ENCODE peak calls at places on chromosomes 1 and 21, in six cellular contexts. Y, Z, X, P, G and Q are unnamed samples.

GRCh38 chr1:220342853-220343252 is 70.6 kb upstream of the RAB3GAP2 start:
- DNase-seq in Y (no peak), Z (no peak), X (no peak), P (no peak), G (no peak), Q (no peak)

GRCh38 chr1:78624035-78624434 is 3.8 kb downstream of the IFI44L start:
- DNase-seq in Y (no peak), Z (no peak), X (no peak), P (no peak), G (peak; percentile 12), Q (no peak)

GRCh38 chr21:26752849-26753248 is 92.4 kb downstream of the ADAMTS1 start:
- DNase-seq in Y (no peak), Z (no peak), X (no peak), P (no peak), G (no peak), Q (no peak)

GRCh38 chr1:36160388-36160948 is 4.5 kb downstream of the MAP7D1 start:
- DNase-seq in Y (no peak), Z (no peak), X (no peak), P (no peak), G (no peak), Q (no peak)

GRCh38 chr1:240803151-240803550 is 191.2 kb upstream of the GREM2 start:
- DNase-seq in Y (no peak), Z (no peak), X (peak; percentile 61), P (no peak), G (no peak), Q (no peak)

GRCh38 chr1:91803847-91804545 is 82.0 kb downstream of the TGFBR3 start:
- DNase-seq in Y (no peak), Z (no peak), X (no peak), P (no peak), G (no peak), Q (no peak)

GRCh38 chr1:235999259-235999925 is 65.5 kb downstream of the NID1 start:
- DNase-seq in Y (no peak), Z (no peak), X (peak; percentile 36), P (no peak), G (no peak), Q (peak; percentile 97)

GRCh38 chr21:42532466-42533181 is 19.0 kb downstream of the SLC37A1 start:
- DNase-seq in Y (no peak), Z (peak; percentile 82), X (no peak), P (peak; percentile 60), G (no peak), Q (no peak)

GRCh38 chr1:219323426-219323825 is 149.7 kb downstream of the LYPLAL1 start:
- DNase-seq in Y (no peak), Z (no peak), X (no peak), P (no peak), G (no peak), Q (no peak)

GRCh38 chr1:209657140-209657879 is 5.1 kb upstream of the LAMB3 start:
- DNase-seq in Y (no peak), Z (no peak), X (no peak), P (no peak), G (no peak), Q (no peak)

GRCh38 chr1:44425327-44426082 is 20.4 kb downstream of the RNF220 start:
- DNase-seq in Y (no peak), Z (no peak), X (no peak), P (no peak), G (no peak), Q (no peak)

GRCh38 chr1:159970932-159971342 is 16.9 kb upstream of the SLAMF9 start:
- DNase-seq in Y (no peak), Z (no peak), X (no peak), P (no peak), G (no peak), Q (no peak)

GRCh38 chr1:193216920-193217319 is 30.5 kb upstream of the B3GALT2 start:
- DNase-seq in Y (peak; percentile 67), Z (no peak), X (no peak), P (no peak), G (no peak), Q (no peak)

GRCh38 chr1:234853906-234854647 is 244.1 kb upstream of the IRF2BP2 start:
- DNase-seq in Y (peak; percentile 12), Z (no peak), X (no peak), P (no peak), G (no peak), Q (no peak)

GRCh38 chr1:218656301-218657037 is 311.3 kb downstream of the TGFB2 start:
- DNase-seq in Y (no peak), Z (no peak), X (no peak), P (no peak), G (no peak), Q (no peak)

GRCh38 chr1:15355968-15356621 is 53.6 kb upstream of the EFHD2 start:
- DNase-seq in Y (no peak), Z (no peak), X (peak; percentile 50), P (no peak), G (no peak), Q (no peak)

GRCh38 chr1:212466913-212467650 is 34.4 kb downstream of the NENF start:
- DNase-seq in Y (no peak), Z (peak; percentile 34), X (no peak), P (no peak), G (no peak), Q (no peak)

GRCh38 chr1:215529571-215529970 is 37.5 kb upstream of the KCTD3 start:
- DNase-seq in Y (no peak), Z (no peak), X (no peak), P (no peak), G (no peak), Q (no peak)

GRCh38 chr1:215526147-215526845 is 40.8 kb upstream of the KCTD3 start:
- DNase-seq in Y (no peak), Z (no peak), X (no peak), P (no peak), G (no peak), Q (no peak)

GRCh38 chr1:215526846-215527151 is 40.3 kb upstream of the KCTD3 start:
- DNase-seq in Y (no peak), Z (no peak), X (no peak), P (no peak), G (no peak), Q (no peak)

GRCh38 chr1:215530401-215530984 is 36.6 kb upstream of the KCTD3 start:
- DNase-seq in Y (no peak), Z (no peak), X (no peak), P (no peak), G (no peak), Q (no peak)

GRCh38 chr1:215529111-215529510 is 38.0 kb upstream of the KCTD3 start:
- DNase-seq in Y (no peak), Z (no peak), X (no peak), P (no peak), G (no peak), Q (no peak)
- H3K4me3 ChIP-seq in Y (no peak overlapping the region), Z (no peak overlapping the region), X (no peak overlapping the region), P (no peak overlapping the region), G (no peak overlapping the region), Q (no peak overlapping the region)

DNA sequence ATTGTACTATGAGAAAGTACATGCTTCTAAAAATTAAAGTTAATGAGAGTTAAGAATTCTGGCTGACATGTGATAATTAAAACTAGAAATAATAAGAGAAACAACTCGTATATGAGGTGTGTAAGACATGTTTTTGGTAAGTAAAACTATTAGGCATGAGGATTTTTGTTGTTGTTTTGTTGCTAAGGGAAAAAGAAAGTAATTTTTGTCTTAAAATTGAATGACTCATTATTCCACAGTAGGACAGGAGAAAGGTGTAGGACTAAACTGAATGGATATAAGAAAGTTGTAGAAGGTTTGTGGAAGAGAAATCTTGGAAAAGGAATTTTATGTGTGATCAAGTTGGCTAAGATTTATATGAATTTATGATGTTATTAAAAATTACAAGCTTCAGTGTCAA is 54.8 kb downstream of the TBX19 start:
- DNase-seq in Y (no peak), Z (no peak), X (no peak), P (no peak), G (no peak), Q (no peak)
- TF ChIP-seq CTCF in Y (no peak), Z (no peak), X (no peak), P (no peak), G (no peak), Q (no peak)

GRCh38 chr1:27508139-27508665 is 18.2 kb upstream of the WASF2 start:
- DNase-seq in Y (peak; percentile 70), Z (no peak), X (no peak), P (no peak), G (no peak), Q (no peak)

GRCh38 chr1:27506703-27507102 is 16.7 kb upstream of the WASF2 start:
- DNase-seq in Y (no peak), Z (no peak), X (no peak), P (no peak), G (peak; percentile 23), Q (no peak)

GRCh38 chr1:27505420-27505680 is 15.4 kb upstream of the WASF2 start:
- DNase-seq in Y (no peak), Z (no peak), X (no peak), P (no peak), G (no peak), Q (no peak)

GRCh38 chr1:27513521-27513920 is 23.6 kb upstream of the WASF2 start:
- DNase-seq in Y (peak; percentile 59), Z (no peak), X (no peak), P (no peak), G (no peak), Q (no peak)

DNA sequence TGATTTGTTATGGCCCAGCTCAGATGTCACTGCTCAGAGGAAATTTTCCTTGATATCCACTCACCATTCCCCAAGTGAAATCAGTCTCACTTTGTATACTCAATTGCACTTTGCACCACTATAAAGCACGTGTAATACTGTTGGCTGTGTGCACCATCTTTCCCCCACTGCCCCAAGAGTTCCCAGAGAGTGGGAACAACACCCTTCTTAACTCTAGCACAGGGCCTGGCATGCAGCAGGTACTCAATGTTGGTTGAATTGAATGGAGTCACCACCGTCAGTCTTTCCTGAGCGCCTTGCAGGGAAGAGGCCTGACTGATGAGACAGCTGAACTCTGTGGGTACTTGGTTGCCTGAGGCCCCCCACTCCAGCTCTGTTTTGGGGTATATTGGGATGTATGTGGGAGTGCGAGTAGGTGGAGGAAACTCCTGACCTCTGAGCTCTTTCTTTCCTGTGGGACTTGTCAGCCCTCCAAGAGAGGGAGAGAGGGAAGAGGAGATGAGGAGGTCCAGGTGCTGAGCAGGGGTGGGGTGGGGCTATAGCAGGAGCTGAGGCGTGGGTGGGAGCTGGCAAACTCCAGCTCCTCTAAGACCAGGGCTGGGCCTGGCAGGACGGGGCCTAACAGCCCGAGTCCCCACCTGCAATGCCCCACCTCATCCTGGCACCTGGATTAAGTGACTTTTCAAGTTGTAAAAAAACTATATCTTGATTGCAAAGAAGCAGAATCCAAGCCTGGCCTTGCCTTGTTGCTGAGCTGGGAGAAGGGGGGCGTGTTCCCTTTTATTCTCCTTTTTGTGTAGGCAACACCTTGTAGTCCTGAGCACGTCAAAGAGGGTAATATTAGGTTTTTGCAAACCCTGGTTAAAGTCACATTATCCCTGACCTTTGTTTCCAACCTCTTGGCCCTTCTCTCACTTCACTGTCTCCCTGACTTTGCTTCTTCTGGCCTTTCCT is 19.4 kb upstream of the WASF2 start:
- DNase-seq in Y (peak; percentile 38), Z (no peak), X (no peak), P (no peak), G (no peak), Q (no peak)
- H3K4me3 ChIP-seq in Y (no peak overlapping the region), Z (no peak overlapping the region), X (no peak overlapping the region), P (no peak overlapping the region), G (no peak overlapping the region), Q (no peak overlapping the region)

DNA sequence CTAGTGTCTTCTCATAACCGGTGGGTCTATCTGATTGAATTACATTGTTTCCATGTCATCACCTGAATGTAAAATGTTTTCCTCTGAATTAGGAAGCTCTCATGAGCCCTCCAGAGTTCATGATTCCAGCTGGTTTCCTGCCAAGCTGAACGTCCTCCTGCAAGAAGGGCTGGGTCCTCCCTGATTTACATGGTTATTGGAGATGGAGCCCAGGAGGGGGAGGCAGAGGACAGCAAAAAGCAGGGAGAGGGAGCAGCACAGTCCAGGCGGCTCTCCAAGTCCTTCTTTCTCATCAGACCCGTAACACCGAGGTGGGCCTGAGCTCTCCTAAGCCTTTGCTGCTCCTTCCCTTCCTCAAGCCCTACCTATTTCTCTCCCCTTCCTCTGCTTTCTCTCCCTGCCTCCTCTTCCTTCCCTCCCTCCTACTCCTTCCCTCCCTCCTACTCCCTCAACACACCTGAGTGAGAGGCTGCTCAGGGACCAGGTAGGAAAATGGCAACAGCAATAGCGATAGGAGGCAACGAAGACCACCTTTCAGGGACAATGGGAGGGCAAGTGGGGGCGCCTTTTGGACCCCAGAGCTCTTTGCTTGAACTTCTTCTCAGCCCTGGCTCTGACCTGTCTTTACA is 265.9 kb downstream of the PRDM2 start:
- DNase-seq in Y (peak; percentile 88), Z (no peak), X (peak; percentile 26), P (no peak), G (peak; percentile 81), Q (no peak)
- TF ChIP-seq CTCF in Y (peak; percentile 86), Z (peak; percentile 40), X (no peak), P (peak; percentile 31), G (peak; percentile 56), Q (peak; percentile 50)